ENCODE peak calls at places on chromosomes 1 and 21, in four cellular contexts. Q is CD8-positive, alpha-beta memory T cell; G is IMR-90; C is upper lobe of left lung. O is an unnamed sample.

GRCh38 chr1:70528591-70529333 is 117.7 kb downstream of the CTH start:
- DNase-seq in Q (no peak), G (peak; percentile 33), C (no peak), O (peak; percentile 57)

GRCh38 chr1:205440476-205441317 is 15.1 kb downstream of the BLACAT1 start:
- DNase-seq in Q (peak; percentile 49), G (peak; percentile 54), C (peak; percentile 85), O (peak; percentile 86)

GRCh38 chr21:36744560-36745231 is 45.8 kb downstream of the SIM2 start:
- DNase-seq in Q (no peak), G (no peak), C (no peak), O (no peak)

GRCh38 chr1:153539395-153540093 is 1.2 kb downstream of the S100A5 start:
- DNase-seq in Q (no peak), G (no peak), C (no peak), O (no peak)

GRCh38 chr1:164625004-164625617 is 66.1 kb downstream of the PBX1 start:
- DNase-seq in Q (no peak), G (no peak), C (no peak), O (no peak)

GRCh38 chr1:218459878-218460277 is 114.7 kb downstream of the TGFB2 start:
- DNase-seq in Q (no peak), G (peak; percentile 84), C (no peak), O (no peak)

GRCh38 chr1:179809506-179810366 is 66.6 kb downstream of the FAM163A start:
- DNase-seq in Q (peak; percentile 48), G (peak; percentile 78), C (peak; percentile 68), O (peak; percentile 65)

GRCh38 chr1:204829133-204829532 is 41.5 kb upstream of the NFASC start:
- DNase-seq in Q (no peak), G (no peak), C (no peak), O (no peak)

GRCh38 chr1:203188686-203189232 is 2.3 kb upstream of the CHI3L1 start:
- DNase-seq in Q (no peak), G (no peak), C (no peak), O (no peak)

GRCh38 chr1:16083486-16083885 is 10.0 kb upstream of the FAM131C start:
- DNase-seq in Q (no peak), G (no peak), C (no peak), O (no peak)

GRCh38 chr1:9655127-9655723 is 3.7 kb downstream of the PIK3CD start:
- DNase-seq in Q (peak; percentile 25), G (no peak), C (no peak), O (no peak)

GRCh38 chr1:247435026-247435770 is 19.2 kb downstream of the NLRP3 start:
- DNase-seq in Q (no peak), G (no peak), C (peak; percentile 15), O (no peak)

GRCh38 chr1:159849972-159850371 is 12.5 kb downstream of the VSIG8 start:
- DNase-seq in Q (no peak), G (peak; percentile 54), C (no peak), O (no peak)
- H3K27ac ChIP-seq in Q (no peak overlapping the region), G (no peak overlapping the region), C (no peak overlapping the region), O (no peak overlapping the region)

DNA sequence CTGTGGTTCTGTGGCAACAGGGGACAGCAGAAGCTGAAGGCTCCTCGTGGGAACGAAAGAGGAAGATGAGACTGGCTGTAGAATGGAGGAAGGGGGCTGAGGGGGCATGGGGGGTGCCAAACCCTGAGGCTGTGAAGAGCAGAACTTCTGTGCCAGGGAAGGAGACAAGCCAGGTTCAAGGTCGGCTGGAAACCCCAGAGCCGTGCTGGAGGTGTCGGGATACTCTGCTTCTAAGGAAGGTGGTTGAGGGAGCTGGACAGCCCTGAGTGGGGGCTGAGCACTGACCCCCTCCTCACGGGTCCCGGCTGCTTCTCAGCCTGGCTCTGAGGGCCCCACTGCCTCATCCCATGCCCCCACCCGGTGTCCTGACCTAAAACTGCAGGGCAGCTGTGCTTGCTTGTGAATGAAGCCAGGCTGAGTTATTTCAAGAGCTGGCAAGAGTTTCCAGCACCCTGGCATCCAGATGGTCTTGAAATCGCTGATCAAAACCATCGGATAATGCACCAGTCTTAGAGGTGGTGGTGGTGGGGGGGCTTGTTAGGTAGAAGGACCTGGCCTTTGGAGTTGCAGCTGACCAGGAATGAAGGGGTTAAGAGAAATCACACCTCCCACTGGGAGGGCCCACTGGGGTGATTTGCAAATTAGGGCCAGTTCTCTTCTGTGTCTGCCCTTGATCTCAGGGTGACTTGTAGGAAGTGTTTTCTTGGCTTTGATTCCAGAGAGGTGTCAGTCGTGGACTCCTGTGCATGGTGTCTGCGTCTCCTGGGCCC is 218.9 kb upstream of the C1orf174 start:
- DNase-seq in Q (no peak), G (no peak), C (no peak), O (no peak)
- H3K27ac ChIP-seq in Q (no peak overlapping the region), G (no peak overlapping the region), C (no peak overlapping the region), O (no peak overlapping the region)

DNA sequence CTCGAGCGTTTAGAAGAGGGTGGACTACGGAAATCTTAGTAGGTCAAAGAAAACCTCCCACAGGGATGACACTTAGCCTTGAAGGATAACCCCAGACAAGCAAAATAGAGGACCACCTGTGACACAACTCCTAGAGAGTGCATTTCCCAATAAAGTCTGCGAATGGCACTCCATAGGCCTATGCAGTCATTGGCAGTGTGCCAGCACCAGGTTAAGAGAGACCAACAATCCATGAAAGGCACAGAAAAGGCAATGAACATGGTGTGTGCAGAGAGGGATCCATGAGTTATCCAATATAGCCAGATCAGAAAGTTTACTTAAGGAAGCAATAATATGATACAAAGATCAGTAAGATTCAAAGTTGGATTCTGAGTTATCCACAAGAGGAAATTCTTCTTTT is 45.2 kb upstream of the FMO2 start:
- DNase-seq in Q (no peak), G (no peak), C (no peak), O (no peak)
- H3K27ac ChIP-seq in Q (no peak overlapping the region), G (no peak overlapping the region), C (peak overlapping the region; percentile 76), O (no peak overlapping the region)

GRCh38 chr1:1273535-1274298 is at the start of gene UBE2J2:
- DNase-seq in Q (peak; percentile 90), G (peak; percentile 90), C (peak; percentile 96), O (peak; percentile 97)

GRCh38 chr1:1273152-1273534 is 511 bp downstream of the UBE2J2 start:
- DNase-seq in Q (no peak), G (no peak), C (no peak), O (no peak)

GRCh38 chr1:1275836-1276235 is 2.2 kb upstream of the UBE2J2 start:
- DNase-seq in Q (no peak), G (peak; percentile 59), C (no peak), O (no peak)

GRCh38 chr1:1274931-1275431 is 1.3 kb upstream of the UBE2J2 start:
- DNase-seq in Q (no peak), G (no peak), C (no peak), O (no peak)

DNA sequence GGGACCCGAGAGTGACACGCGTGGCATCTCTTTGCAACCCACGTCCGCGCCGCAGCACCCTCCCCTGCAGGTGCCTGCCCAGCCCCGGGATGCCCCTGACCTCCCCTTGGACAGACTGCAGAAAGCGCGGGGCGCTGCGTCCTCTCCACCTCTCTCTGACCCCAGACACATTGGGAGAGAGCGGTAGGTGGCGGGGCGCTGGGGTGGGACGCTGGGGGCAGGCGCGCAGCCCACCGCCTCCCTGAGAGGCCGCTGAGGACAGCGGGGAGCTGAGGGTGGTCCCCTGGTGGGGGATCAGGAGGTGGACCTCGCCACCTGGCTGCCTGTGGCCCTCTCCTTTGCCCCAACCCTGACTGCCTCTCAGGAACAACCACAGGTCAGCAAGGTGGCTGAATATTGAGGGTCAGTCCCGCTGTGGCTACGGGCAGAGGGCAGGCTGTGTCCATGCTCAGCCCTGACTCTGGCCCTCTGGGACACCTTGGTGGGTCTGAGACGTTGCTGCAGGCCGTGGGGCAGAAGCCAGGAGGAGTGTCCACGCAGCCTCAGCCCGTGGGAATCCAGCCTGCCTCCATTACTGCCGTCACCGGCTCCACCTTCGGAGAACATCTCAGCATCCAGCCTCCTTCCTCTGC is 761 bp upstream of the UBE2J2 start:
- DNase-seq in Q (no peak), G (no peak), C (no peak), O (no peak)
- H3K27ac ChIP-seq in Q (peak overlapping the region; percentile 47), G (peak overlapping the region; percentile 98), C (peak overlapping the region; percentile 91), O (peak overlapping the region; percentile 87)

GRCh38 chr1:183699643-183700160 is 46.6 kb upstream of the APOBEC4 start:
- DNase-seq in Q (no peak), G (peak; percentile 40), C (no peak), O (no peak)
- H3K27ac ChIP-seq in Q (no peak overlapping the region), G (no peak overlapping the region), C (no peak overlapping the region), O (no peak overlapping the region)

DNA sequence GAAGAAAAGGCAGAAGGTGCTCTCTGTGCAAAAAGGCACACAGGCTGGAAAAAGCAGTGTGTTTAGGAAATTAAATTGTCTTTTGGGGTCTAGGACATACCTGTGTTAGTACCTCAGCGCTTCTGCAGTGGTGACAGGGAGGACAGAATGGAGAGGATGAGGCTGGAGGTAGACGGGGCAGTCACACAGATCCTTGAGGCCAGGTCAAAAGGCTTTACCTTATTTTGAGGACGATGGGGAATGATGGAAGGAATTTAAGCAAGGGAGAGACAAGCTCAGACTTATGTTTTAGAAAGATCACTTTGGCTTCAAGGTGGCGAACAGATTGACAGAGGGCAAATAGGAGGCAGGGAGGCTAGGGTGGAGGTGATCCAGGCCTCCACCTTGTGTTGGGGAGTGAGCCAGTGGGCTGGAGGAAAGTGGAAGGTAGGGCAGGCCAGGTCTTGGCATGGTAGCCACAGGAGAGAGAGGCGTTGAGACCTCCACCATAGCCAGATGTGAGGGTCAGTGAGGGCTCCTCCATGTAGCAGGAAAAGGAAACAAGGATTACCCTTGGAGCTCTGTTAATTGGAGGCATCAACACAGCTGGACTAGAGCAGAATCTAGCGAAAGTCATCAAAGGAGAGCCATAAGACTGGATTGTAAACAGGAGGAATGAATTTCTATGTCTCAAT is 4.2 kb downstream of the CYP4B1 start:
- DNase-seq in Q (no peak), G (no peak), C (no peak), O (no peak)
- H3K27ac ChIP-seq in Q (no peak overlapping the region), G (no peak overlapping the region), C (peak overlapping the region; percentile 89), O (no peak overlapping the region)

GRCh38 chr1:192516776-192517297 is 58.7 kb upstream of the RGS1 start:
- DNase-seq in Q (peak; percentile 47), G (no peak), C (peak; percentile 45), O (no peak)
- H3K27ac ChIP-seq in Q (no peak overlapping the region), G (no peak overlapping the region), C (peak overlapping the region; percentile 43), O (peak overlapping the region; percentile 55)

GRCh38 chr1:244056602-244057001 is 5.5 kb downstream of the ZBTB18 start:
- DNase-seq in Q (no peak), G (no peak), C (no peak), O (no peak)
- H3K27ac ChIP-seq in Q (no peak overlapping the region), G (no peak overlapping the region), C (no peak overlapping the region), O (no peak overlapping the region)

DNA sequence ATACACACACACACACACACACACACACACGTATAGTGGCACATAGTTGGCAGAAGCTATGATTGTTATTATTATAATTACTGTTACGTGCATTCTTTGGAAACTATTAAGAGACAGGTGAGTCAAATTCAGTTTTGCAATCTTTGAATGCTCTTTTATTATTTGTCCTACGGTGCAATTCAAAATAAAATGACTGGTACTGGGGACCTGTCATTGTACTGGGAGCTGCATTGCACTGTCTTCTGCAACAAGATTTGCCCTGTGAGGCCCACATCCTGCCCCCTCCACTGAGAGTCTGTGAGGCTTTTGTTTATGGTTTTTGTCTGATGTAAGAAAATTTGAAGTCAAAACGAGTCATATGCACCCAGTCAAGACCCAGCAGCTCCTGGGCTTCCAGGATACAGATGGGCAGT is 1.9 kb downstream of the LY9 start:
- DNase-seq in Q (peak; percentile 31), G (no peak), C (no peak), O (no peak)
- H3K27ac ChIP-seq in Q (peak overlapping the region; percentile 69), G (no peak overlapping the region), C (no peak overlapping the region), O (peak overlapping the region; percentile 85)

DNA sequence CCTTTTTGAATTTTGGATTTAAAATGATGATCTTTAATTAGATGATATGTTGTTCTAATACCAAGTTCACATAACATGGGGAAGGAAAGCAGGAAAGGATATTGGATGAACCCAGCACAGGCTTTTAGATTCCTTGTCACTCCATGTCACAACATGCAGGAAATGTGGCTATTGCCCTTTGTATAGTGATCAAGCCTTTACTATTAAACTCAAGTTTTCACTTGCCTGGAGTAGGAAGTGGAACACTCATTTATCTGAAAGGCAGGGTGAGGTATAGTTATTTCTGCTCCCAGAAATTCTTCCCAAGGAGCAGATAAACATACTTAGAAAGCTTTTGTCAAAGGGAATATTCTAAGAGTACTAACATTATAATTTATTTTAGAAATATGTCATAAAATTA is 37.2 kb upstream of the BCAS2 start:
- DNase-seq in Q (no peak), G (no peak), C (no peak), O (no peak)
- H3K27ac ChIP-seq in Q (no peak overlapping the region), G (no peak overlapping the region), C (no peak overlapping the region), O (no peak overlapping the region)

O was measured in Peyer's patch.